ENCODE peak calls at places on chromosomes 16 and 17, in four cellular contexts. One of them, this sample, is unnamed.

GRCh38 chr17:54974758-54975157 is 6.2 kb downstream of the STXBP4 start:
- DNase-seq in CD8-positive, alpha-beta memory T cell: no peak
- DNase-seq in Peyer's patch: no peak
- DNase-seq in naive thymus-derived CD4-positive, alpha-beta T cell: no peak
- DNase-seq in this sample: no peak

GRCh38 chr16:57736419-57737281 is 1.1 kb downstream of the KATNB1 start:
- DNase-seq in CD8-positive, alpha-beta memory T cell: peak; percentile 37
- DNase-seq in Peyer's patch: peak; percentile 68
- DNase-seq in naive thymus-derived CD4-positive, alpha-beta T cell: peak; percentile 49
- DNase-seq in this sample: peak; percentile 33

GRCh38 chr17:8122391-8122922 is 1.4 kb downstream of the HES7 start:
- DNase-seq in CD8-positive, alpha-beta memory T cell: no peak
- DNase-seq in Peyer's patch: no peak
- DNase-seq in naive thymus-derived CD4-positive, alpha-beta T cell: no peak
- DNase-seq in this sample: no peak

GRCh38 chr16:80931985-80932720 is 74.5 kb downstream of the CMC2 start:
- DNase-seq in CD8-positive, alpha-beta memory T cell: no peak
- DNase-seq in Peyer's patch: peak; percentile 68
- DNase-seq in naive thymus-derived CD4-positive, alpha-beta T cell: no peak
- DNase-seq in this sample: no peak

GRCh38 chr17:37752482-37752881 is 7.6 kb upstream of the HNF1B start:
- DNase-seq in CD8-positive, alpha-beta memory T cell: no peak
- DNase-seq in Peyer's patch: no peak
- DNase-seq in naive thymus-derived CD4-positive, alpha-beta T cell: no peak
- DNase-seq in this sample: no peak

GRCh38 chr17:35725058-35725457 is 6.4 kb upstream of the RASL10B start:
- DNase-seq in CD8-positive, alpha-beta memory T cell: no peak
- DNase-seq in Peyer's patch: no peak
- DNase-seq in naive thymus-derived CD4-positive, alpha-beta T cell: no peak
- DNase-seq in this sample: no peak

GRCh38 chr16:54055191-54055590 is 231.4 kb downstream of the IRX3 start:
- DNase-seq in CD8-positive, alpha-beta memory T cell: no peak
- DNase-seq in Peyer's patch: no peak
- DNase-seq in naive thymus-derived CD4-positive, alpha-beta T cell: no peak
- DNase-seq in this sample: no peak

GRCh38 chr16:85261657-85262557 is 149.6 kb upstream of the CIBAR2 start:
- DNase-seq in CD8-positive, alpha-beta memory T cell: no peak
- DNase-seq in Peyer's patch: no peak
- DNase-seq in naive thymus-derived CD4-positive, alpha-beta T cell: no peak
- DNase-seq in this sample: no peak

GRCh38 chr16:4713663-4714501 is 20.2 kb downstream of the ANKS3 start:
- DNase-seq in CD8-positive, alpha-beta memory T cell: no peak
- DNase-seq in Peyer's patch: no peak
- DNase-seq in naive thymus-derived CD4-positive, alpha-beta T cell: no peak
- DNase-seq in this sample: no peak

GRCh38 chr17:45786349-45786748 is 2.2 kb downstream of the CRHR1 start:
- DNase-seq in CD8-positive, alpha-beta memory T cell: no peak
- DNase-seq in Peyer's patch: no peak
- DNase-seq in naive thymus-derived CD4-positive, alpha-beta T cell: no peak
- DNase-seq in this sample: no peak

GRCh38 chr17:45784293-45784582 is at the start of gene CRHR1:
- DNase-seq in CD8-positive, alpha-beta memory T cell: no peak
- DNase-seq in Peyer's patch: no peak
- DNase-seq in naive thymus-derived CD4-positive, alpha-beta T cell: no peak
- DNase-seq in this sample: no peak

GRCh38 chr17:45785373-45786193 is 1.5 kb downstream of the CRHR1 start:
- DNase-seq in CD8-positive, alpha-beta memory T cell: no peak
- DNase-seq in Peyer's patch: no peak
- DNase-seq in naive thymus-derived CD4-positive, alpha-beta T cell: no peak
- DNase-seq in this sample: no peak

GRCh38 chr17:45783593-45784292 is 377 bp upstream of the CRHR1 start:
- DNase-seq in CD8-positive, alpha-beta memory T cell: no peak
- DNase-seq in Peyer's patch: no peak
- DNase-seq in naive thymus-derived CD4-positive, alpha-beta T cell: no peak
- DNase-seq in this sample: no peak

DNA sequence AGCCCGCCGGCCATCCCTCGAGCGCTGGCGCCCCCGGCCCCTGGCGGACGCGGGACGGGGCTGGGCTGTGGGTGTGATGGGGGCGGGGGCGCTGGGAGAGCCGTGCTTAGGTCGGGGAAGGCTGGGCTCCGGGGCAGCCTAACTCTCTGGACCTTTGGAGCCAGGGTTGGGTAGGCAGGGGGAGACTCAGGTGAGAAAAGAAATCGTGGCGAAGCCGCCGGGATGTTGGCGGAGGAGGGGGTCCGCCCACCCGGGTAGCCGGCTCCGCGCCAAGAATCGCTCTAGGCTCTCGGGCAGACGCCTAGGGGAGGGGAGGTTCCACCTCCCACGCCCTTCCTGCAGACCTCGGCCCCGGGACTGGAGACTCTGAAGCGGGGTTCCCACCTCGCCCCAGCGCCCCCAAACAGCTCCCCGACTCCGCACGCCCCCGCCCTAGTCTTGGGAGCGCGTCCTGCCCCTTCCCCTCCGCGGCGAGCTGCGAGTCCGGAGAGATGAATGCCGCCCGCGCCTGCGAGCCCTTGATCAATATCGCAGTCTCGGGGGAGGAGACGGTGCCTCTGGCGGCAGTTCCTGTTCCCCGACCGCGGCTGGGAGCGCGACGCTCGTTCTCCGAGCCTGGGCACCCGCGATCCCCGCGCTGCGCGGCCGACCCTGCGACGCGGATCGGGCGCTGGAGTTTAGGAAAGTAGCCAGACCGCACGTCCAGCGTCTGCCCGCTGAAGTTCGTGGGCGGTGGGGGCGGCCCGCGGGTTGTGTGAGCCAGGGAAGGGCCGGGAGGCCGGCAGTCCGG is 658 bp downstream of the CRHR1 start:
- DNase-seq in CD8-positive, alpha-beta memory T cell: no peak
- DNase-seq in Peyer's patch: peak; percentile 63
- DNase-seq in naive thymus-derived CD4-positive, alpha-beta T cell: peak; percentile 57
- DNase-seq in this sample: no peak
- H3K4me3 ChIP-seq in CD8-positive, alpha-beta memory T cell: peak overlapping the region; percentile 43
- H3K4me3 ChIP-seq in Peyer's patch: peak overlapping the region; percentile 62
- H3K4me3 ChIP-seq in naive thymus-derived CD4-positive, alpha-beta T cell: peak overlapping the region; percentile 44
- H3K4me3 ChIP-seq in this sample: peak overlapping the region; percentile 71

DNA sequence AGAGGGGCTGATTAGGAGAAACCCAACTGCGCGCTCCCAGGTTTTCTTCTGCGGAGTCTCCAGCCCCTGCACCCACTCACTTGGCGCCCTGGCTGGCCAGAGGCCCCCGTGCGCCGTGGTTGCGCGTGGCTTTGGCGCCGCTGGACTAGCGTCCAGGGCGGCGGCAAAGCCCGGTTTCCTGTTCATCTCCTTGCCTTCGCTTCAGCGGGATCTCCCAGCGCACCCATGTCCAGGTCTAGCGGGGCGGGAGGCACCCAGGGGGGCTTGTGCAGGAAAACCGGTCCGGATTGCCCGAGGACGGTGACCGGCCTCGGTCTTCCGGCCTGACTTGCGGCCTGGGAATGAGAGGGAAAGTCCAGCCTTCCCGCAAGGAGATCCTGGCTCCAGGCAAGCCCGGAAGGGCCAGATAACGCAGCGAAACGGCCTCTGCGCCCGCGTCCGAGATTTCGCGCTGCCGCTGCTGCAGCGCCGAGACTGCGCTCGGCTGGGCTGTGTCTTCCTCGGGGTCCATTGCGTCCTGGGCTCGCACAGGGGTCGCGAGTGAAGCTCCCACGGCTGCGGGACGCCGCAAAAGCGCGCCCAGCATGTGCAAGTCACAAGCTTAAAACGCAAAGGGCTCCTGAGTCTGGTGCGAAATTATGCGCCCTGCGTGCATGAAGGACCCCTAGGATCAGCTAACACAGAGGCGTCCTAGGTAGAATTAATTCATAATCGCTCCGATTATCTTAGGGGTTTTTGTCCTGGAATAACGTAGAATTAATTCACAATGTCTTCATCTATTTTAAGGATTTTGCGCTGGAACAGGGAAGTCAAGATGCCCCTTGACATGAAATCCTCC is 5.7 kb downstream of the FOXF1 start:
- DNase-seq in CD8-positive, alpha-beta memory T cell: no peak
- DNase-seq in Peyer's patch: peak; percentile 44
- DNase-seq in naive thymus-derived CD4-positive, alpha-beta T cell: no peak
- DNase-seq in this sample: no peak
- H3K4me3 ChIP-seq in CD8-positive, alpha-beta memory T cell: no peak overlapping the region
- H3K4me3 ChIP-seq in Peyer's patch: peak overlapping the region; percentile 43
- H3K4me3 ChIP-seq in naive thymus-derived CD4-positive, alpha-beta T cell: no peak overlapping the region
- H3K4me3 ChIP-seq in this sample: no peak overlapping the region

DNA sequence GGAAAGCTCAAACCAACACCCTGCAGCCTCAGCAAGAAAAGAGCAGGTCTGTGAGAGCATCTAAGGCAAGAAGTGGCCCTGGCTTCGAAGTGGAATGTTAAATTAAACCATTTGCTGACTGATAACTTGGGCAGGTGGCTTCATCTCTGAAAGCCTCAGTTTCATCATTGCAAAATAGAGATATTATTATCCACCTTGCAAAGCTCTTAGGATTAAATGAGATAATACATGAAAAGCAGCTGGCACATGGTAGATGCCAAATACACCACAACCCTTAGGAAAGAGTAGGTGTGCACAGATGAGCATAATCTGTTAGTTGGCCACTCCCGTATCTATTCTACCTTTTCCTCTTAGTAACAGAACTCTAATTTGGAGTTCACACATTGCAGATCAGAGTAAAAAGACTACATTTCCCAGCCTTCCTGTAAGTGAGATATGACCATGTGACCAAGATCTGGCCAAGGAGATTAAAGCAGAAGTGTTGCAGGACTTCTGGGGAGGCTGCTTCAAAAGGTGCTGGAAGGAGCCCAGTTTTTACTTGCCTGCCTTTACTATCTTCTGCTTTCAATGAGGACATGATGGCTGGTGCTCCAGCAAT is 288.7 kb downstream of the SOX9 start:
- DNase-seq in CD8-positive, alpha-beta memory T cell: no peak
- DNase-seq in Peyer's patch: no peak
- DNase-seq in naive thymus-derived CD4-positive, alpha-beta T cell: no peak
- DNase-seq in this sample: no peak
- H3K4me3 ChIP-seq in CD8-positive, alpha-beta memory T cell: no peak overlapping the region
- H3K4me3 ChIP-seq in Peyer's patch: no peak overlapping the region
- H3K4me3 ChIP-seq in naive thymus-derived CD4-positive, alpha-beta T cell: no peak overlapping the region
- H3K4me3 ChIP-seq in this sample: no peak overlapping the region

DNA sequence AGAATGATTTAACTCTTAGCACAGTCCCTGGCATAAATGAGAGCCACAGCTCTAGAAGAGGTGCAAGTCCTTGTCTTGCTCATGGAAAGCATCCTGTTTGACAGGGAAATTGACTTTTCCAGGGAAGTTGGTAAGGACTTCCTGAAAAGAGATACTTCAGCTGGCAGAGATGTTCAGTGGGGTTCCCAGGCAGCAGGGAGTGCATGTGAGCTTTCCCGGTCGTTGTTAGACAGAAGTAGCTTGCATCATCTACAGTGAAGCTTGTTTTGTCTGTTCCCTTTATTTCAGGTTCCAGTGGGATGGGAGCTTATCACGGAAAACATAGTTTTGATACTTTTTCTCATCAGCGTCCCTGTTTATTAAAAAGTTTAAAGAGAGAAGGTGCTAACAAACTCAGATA is 22.9 kb downstream of the ALDH3A2 start:
- DNase-seq in CD8-positive, alpha-beta memory T cell: no peak
- DNase-seq in Peyer's patch: no peak
- DNase-seq in naive thymus-derived CD4-positive, alpha-beta T cell: no peak
- DNase-seq in this sample: no peak
- H3K4me3 ChIP-seq in CD8-positive, alpha-beta memory T cell: no peak overlapping the region
- H3K4me3 ChIP-seq in Peyer's patch: no peak overlapping the region
- H3K4me3 ChIP-seq in naive thymus-derived CD4-positive, alpha-beta T cell: no peak overlapping the region
- H3K4me3 ChIP-seq in this sample: no peak overlapping the region

GRCh38 chr16:27241658-27242057 is 26.9 kb downstream of the NSMCE1 start:
- DNase-seq in CD8-positive, alpha-beta memory T cell: no peak
- DNase-seq in Peyer's patch: no peak
- DNase-seq in naive thymus-derived CD4-positive, alpha-beta T cell: peak; percentile 16
- DNase-seq in this sample: no peak

GRCh38 chr16:27242398-27242797 is 26.2 kb downstream of the NSMCE1 start:
- DNase-seq in CD8-positive, alpha-beta memory T cell: no peak
- DNase-seq in Peyer's patch: no peak
- DNase-seq in naive thymus-derived CD4-positive, alpha-beta T cell: peak; percentile 15
- DNase-seq in this sample: no peak

GRCh38 chr16:27243725-27244362 is 24.7 kb downstream of the NSMCE1 start:
- DNase-seq in CD8-positive, alpha-beta memory T cell: no peak
- DNase-seq in Peyer's patch: no peak
- DNase-seq in naive thymus-derived CD4-positive, alpha-beta T cell: peak; percentile 18
- DNase-seq in this sample: no peak

GRCh38 chr16:27244363-27244755 is 24.2 kb downstream of the NSMCE1 start:
- DNase-seq in CD8-positive, alpha-beta memory T cell: no peak
- DNase-seq in Peyer's patch: no peak
- DNase-seq in naive thymus-derived CD4-positive, alpha-beta T cell: peak; percentile 19
- DNase-seq in this sample: no peak

DNA sequence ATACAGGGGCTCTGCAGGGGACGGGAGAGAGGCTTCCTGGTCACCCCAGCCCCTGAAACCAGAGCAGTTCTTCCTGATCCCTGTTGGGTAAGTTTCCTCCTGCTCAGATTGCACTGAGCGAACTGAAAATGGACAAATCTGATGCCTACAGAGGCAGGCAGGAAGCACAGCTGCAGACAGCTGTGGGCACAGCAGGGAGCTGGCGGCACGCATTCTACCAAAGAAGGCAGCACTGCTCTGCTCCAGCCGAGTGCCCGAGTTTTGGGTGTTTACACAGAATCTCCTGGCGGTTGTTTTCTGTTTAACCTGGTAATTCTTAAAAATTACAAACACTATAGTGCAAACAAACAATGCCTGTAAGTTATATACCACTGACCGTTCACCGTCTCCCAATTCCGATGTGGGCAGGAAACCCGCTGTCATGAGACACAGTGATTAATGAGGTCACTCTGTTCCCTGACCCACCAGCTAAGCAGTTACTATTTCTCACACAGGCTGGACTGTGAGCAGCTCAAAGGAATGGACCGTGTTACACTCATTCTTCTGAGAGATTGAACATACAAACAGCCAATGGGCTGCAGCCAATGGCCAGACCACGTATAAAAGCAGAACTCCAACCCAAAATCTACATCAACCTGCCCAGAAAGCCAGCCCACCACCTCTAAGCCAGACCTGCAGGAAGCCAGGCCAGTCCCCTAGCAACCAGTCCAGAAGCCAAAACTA is 25.5 kb downstream of the NSMCE1 start:
- DNase-seq in CD8-positive, alpha-beta memory T cell: no peak
- DNase-seq in Peyer's patch: no peak
- DNase-seq in naive thymus-derived CD4-positive, alpha-beta T cell: peak; percentile 21
- DNase-seq in this sample: no peak
- H3K4me3 ChIP-seq in CD8-positive, alpha-beta memory T cell: peak overlapping the region; percentile 34
- H3K4me3 ChIP-seq in Peyer's patch: no peak overlapping the region
- H3K4me3 ChIP-seq in naive thymus-derived CD4-positive, alpha-beta T cell: peak overlapping the region; percentile 38
- H3K4me3 ChIP-seq in this sample: no peak overlapping the region

This sample was measured in effector memory CD4-positive, alpha-beta T cell.